ENCODE peak calls at places on chromosomes 4 and X, in ten cellular contexts. P is posterior vena cava; B is T-helper 17 cell; I is activated CD4-positive, alpha-beta T cell treated with anti-CD3 and anti-CD28 coated beads, Interleukin-2, amount 50 U/mL, for 4 hours; U is RPMI7951; T is stromal cell of bone marrow; H is stimulated activated CD4-positive, alpha-beta T cell treated with anti-CD3 and anti-CD28 coated beads, Interleukin-15, amount 100 ng/mL, for 48 hours; N is CD4-positive, alpha-beta T cell; G is occipital lobe; V is NAMALWA. Y is an unnamed sample.

GRCh38 chr4:65249111-65249510 is 421.2 kb downstream of the EPHA5 start:
- DNase-seq in P (no peak), B (no peak), I (no peak), U (no peak), T (no peak), H (no peak), N (no peak), G (no peak), V (no peak), Y (no peak)

GRCh38 chrX:123923211-123923610 is 38.3 kb upstream of the STAG2 start:
- DNase-seq in P (no peak), B (no peak), I (no peak), U (no peak), T (no peak), H (no peak), N (no peak), G (no peak), V (no peak), Y (no peak)

GRCh38 chr4:793941-794621 is 31.8 kb downstream of the CPLX1 start:
- DNase-seq in P (no peak), B (no peak), I (no peak), U (no peak), T (no peak), H (no peak), N (no peak), G (no peak), V (peak), Y (no peak)

GRCh38 chr4:17068885-17069284 is 170.4 kb upstream of the LDB2 start:
- DNase-seq in P (no peak), B (no peak), I (no peak), U (no peak), T (no peak), H (no peak), N (no peak), G (no peak), V (no peak), Y (no peak)

GRCh38 chrX:71184092-71184491 is 38.9 kb upstream of the GJB1 start:
- DNase-seq in P (no peak), B (no peak), I (no peak), U (no peak), T (no peak), H (no peak), N (no peak), G (no peak), V (no peak), Y (no peak)

GRCh38 chr4:8727546-8728510 is 135.3 kb downstream of the CPZ start:
- DNase-seq in P (peak), B (no peak), I (no peak), U (no peak), T (no peak), H (no peak), N (no peak), G (no peak), V (no peak), Y (no peak)

GRCh38 chrX:46727445-46727844 is 31.5 kb downstream of the SLC9A7 start:
- DNase-seq in P (no peak), B (no peak), I (no peak), U (no peak), T (peak), H (no peak), N (no peak), G (no peak), V (no peak), Y (no peak)

GRCh38 chrX:143580266-143580665 is 55.6 kb downstream of the SLITRK4 start:
- DNase-seq in P (no peak), B (no peak), I (no peak), U (no peak), T (no peak), H (no peak), N (no peak), G (no peak), V (no peak), Y (no peak)

GRCh38 chrX:130097507-130098201 is 12.6 kb downstream of the ELF4 start:
- DNase-seq in P (no peak), B (peak), I (no peak), U (no peak), T (no peak), H (no peak), N (peak), G (no peak), V (no peak), Y (peak)

GRCh38 chrX:66110112-66110511 is 53.9 kb upstream of the HEPH start:
- DNase-seq in P (no peak), B (no peak), I (no peak), U (peak), T (peak), H (peak), N (no peak), G (no peak), V (peak), Y (peak)

GRCh38 chr4:101019941-101020401 is 327.4 kb downstream of the PPP3CA start:
- DNase-seq in P (no peak), B (no peak), I (no peak), U (peak), T (no peak), H (no peak), N (no peak), G (no peak), V (no peak), Y (no peak)

GRCh38 chr4:119490335-119490734 is 138.3 kb downstream of the PDE5A start:
- DNase-seq in P (no peak), B (no peak), I (no peak), U (no peak), T (no peak), H (no peak), N (no peak), G (no peak), V (peak), Y (no peak)

GRCh38 chr4:113278324-113278934 is 229.0 kb downstream of the ANK2 start:
- DNase-seq in P (no peak), B (no peak), I (peak), U (peak), T (peak), H (peak), N (no peak), G (peak), V (peak), Y (peak)

GRCh38 chrX:623268-623598 is 7.4 kb upstream of the SHOX start:
- DNase-seq in P (no peak), B (no peak), I (no peak), U (no peak), T (no peak), H (no peak), N (no peak), G (no peak), V (no peak), Y (no peak)

GRCh38 chrX:70635227-70635626 is 190.6 kb downstream of the DLG3 start:
- DNase-seq in P (no peak), B (no peak), I (no peak), U (no peak), T (no peak), H (no peak), N (no peak), G (no peak), V (no peak), Y (no peak)

GRCh38 chrX:97628807-97629596 is 745.3 kb downstream of the RPA4 start:
- DNase-seq in P (no peak), B (no peak), I (no peak), U (no peak), T (no peak), H (no peak), N (no peak), G (no peak), V (no peak), Y (no peak)

GRCh38 chr4:1979477-1980196 is 29.1 kb downstream of the NELFA start:
- DNase-seq in P (peak), B (no peak), I (no peak), U (no peak), T (no peak), H (no peak), N (no peak), G (no peak), V (no peak), Y (no peak)

GRCh38 chr4:139453041-139453370 is 915 bp upstream of the RAB33B start:
- DNase-seq in P (no peak), B (peak), I (peak), U (no peak), T (peak), H (no peak), N (peak), G (no peak), V (peak), Y (peak)

GRCh38 chrX:129523076-129524055 is at the start of gene SMARCA1:
- DNase-seq in P (no peak), B (no peak), I (no peak), U (peak), T (no peak), H (no peak), N (no peak), G (peak), V (no peak), Y (peak)